ENCODE peak calls at places on chromosomes 11 and 22, in five cellular contexts. One of them, this sample, is unnamed.

GRCh38 chr11:122020902-122021301 is 95.1 kb downstream of the BLID start:
- DNase-seq in SK-N-SH: peak
- DNase-seq in HepG2: no peak
- DNase-seq in K562: no peak
- DNase-seq in H1: no peak
- DNase-seq in this sample: no peak

GRCh38 chr11:1807628-1807995 is 27.2 kb upstream of the SYT8 start:
- DNase-seq in SK-N-SH: no peak
- DNase-seq in HepG2: no peak
- DNase-seq in K562: no peak
- DNase-seq in H1: no peak
- DNase-seq in this sample: no peak

GRCh38 chr11:20355221-20356219 is 8.0 kb upstream of the HTATIP2 start:
- DNase-seq in HepG2: peak
- DNase-seq in SK-N-SH: peak
- DNase-seq in K562: peak
- DNase-seq in H1: no peak
- DNase-seq in this sample: peak

GRCh38 chr22:27815826-27816530 is 14.4 kb upstream of the MN1 start:
- DNase-seq in H1: no peak
- DNase-seq in SK-N-SH: no peak
- DNase-seq in HepG2: no peak
- DNase-seq in K562: no peak
- DNase-seq in this sample: no peak

GRCh38 chr11:7688238-7688826 is 15.0 kb upstream of the CYB5R2 start:
- DNase-seq in SK-N-SH: peak
- DNase-seq in HepG2: peak
- DNase-seq in K562: peak
- DNase-seq in H1: no peak
- DNase-seq in this sample: no peak

GRCh38 chr11:69125861-69126260 is 29.9 kb upstream of the SMIM38 start:
- DNase-seq in HepG2: no peak
- DNase-seq in SK-N-SH: no peak
- DNase-seq in H1: no peak
- DNase-seq in K562: no peak
- DNase-seq in this sample: no peak

GRCh38 chr22:44707752-44708151 is 5.7 kb downstream of the PRR5 start:
- DNase-seq in H1: no peak
- DNase-seq in HepG2: no peak
- DNase-seq in SK-N-SH: no peak
- DNase-seq in K562: no peak
- DNase-seq in this sample: no peak

GRCh38 chr22:42939941-42940653 is 74.9 kb downstream of the PACSIN2 start:
- DNase-seq in H1: no peak
- DNase-seq in HepG2: peak
- DNase-seq in SK-N-SH: no peak
- DNase-seq in K562: no peak
- DNase-seq in this sample: no peak

GRCh38 chr11:23288001-23288783 is 427.9 kb upstream of the CCDC179 start:
- DNase-seq in SK-N-SH: no peak
- DNase-seq in HepG2: no peak
- DNase-seq in K562: no peak
- DNase-seq in H1: no peak
- DNase-seq in this sample: no peak

GRCh38 chr11:117514256-117514655 is 186.6 kb downstream of the CEP164 start:
- DNase-seq in HepG2: no peak
- DNase-seq in H1: no peak
- DNase-seq in K562: no peak
- DNase-seq in SK-N-SH: no peak
- DNase-seq in this sample: no peak

GRCh38 chr22:19407649-19408606 is 23.6 kb downstream of the HIRA start:
- DNase-seq in K562: peak
- DNase-seq in H1: no peak
- DNase-seq in HepG2: no peak
- DNase-seq in SK-N-SH: peak
- DNase-seq in this sample: no peak

GRCh38 chr11:108324587-108324986 is 101.7 kb downstream of the ATM start:
- DNase-seq in H1: no peak
- DNase-seq in HepG2: no peak
- DNase-seq in SK-N-SH: no peak
- DNase-seq in K562: no peak
- DNase-seq in this sample: no peak

GRCh38 chr11:112834277-112834755 is 126.9 kb upstream of the NCAM1 start:
- DNase-seq in H1: no peak
- DNase-seq in K562: no peak
- DNase-seq in SK-N-SH: peak
- DNase-seq in HepG2: no peak
- DNase-seq in this sample: no peak

GRCh38 chr11:68643576-68643975 is 40.8 kb upstream of the GAL start:
- DNase-seq in SK-N-SH: peak
- DNase-seq in HepG2: no peak
- DNase-seq in H1: no peak
- DNase-seq in K562: peak
- DNase-seq in this sample: no peak

GRCh38 chr11:47259178-47259977 is 1.6 kb downstream of the NR1H3 start:
- DNase-seq in H1: peak
- DNase-seq in K562: peak
- DNase-seq in SK-N-SH: peak
- DNase-seq in HepG2: peak
- DNase-seq in this sample: no peak

GRCh38 chr11:69352181-69352580 is 58.2 kb downstream of the MYEOV start:
- DNase-seq in HepG2: no peak
- DNase-seq in SK-N-SH: no peak
- DNase-seq in H1: no peak
- DNase-seq in K562: no peak
- DNase-seq in this sample: no peak

GRCh38 chr22:23383491-23384450 is 196.3 kb downstream of the IGLL1 start:
- DNase-seq in K562: no peak
- DNase-seq in HepG2: no peak
- DNase-seq in SK-N-SH: peak
- DNase-seq in H1: peak
- DNase-seq in this sample: no peak

GRCh38 chr11:19577849-19578619 is 134.6 kb upstream of the NAV2 start:
- DNase-seq in SK-N-SH: peak
- DNase-seq in HepG2: no peak
- DNase-seq in H1: no peak
- DNase-seq in K562: no peak
- DNase-seq in this sample: no peak

GRCh38 chr11:122656073-122656630 is 630 bp downstream of the UBASH3B start:
- DNase-seq in HepG2: no peak
- DNase-seq in K562: peak
- DNase-seq in SK-N-SH: peak
- DNase-seq in H1: peak
- DNase-seq in this sample: no peak

GRCh38 chr22:38401336-38402084 is 53.5 kb downstream of the KCNJ4 start:
- DNase-seq in SK-N-SH: no peak
- DNase-seq in K562: no peak
- DNase-seq in HepG2: peak
- DNase-seq in H1: no peak
- DNase-seq in this sample: no peak

GRCh38 chr11:109677876-109678275 is 255.9 kb downstream of the C11orf87 start:
- DNase-seq in H1: no peak
- DNase-seq in HepG2: no peak
- DNase-seq in K562: no peak
- DNase-seq in SK-N-SH: no peak
- DNase-seq in this sample: no peak

GRCh38 chr11:60265373-60266214 is 14.9 kb upstream of the MS4A4A start:
- DNase-seq in HepG2: peak
- DNase-seq in H1: no peak
- DNase-seq in SK-N-SH: peak
- DNase-seq in K562: peak
- DNase-seq in this sample: peak

GRCh38 chr11:122646549-122647340 is 8.8 kb upstream of the UBASH3B start:
- DNase-seq in K562: no peak
- DNase-seq in HepG2: no peak
- DNase-seq in SK-N-SH: no peak
- DNase-seq in H1: no peak
- DNase-seq in this sample: no peak

GRCh38 chr22:49779853-49780271 is 47.8 kb downstream of the BRD1 start:
- DNase-seq in SK-N-SH: no peak
- DNase-seq in K562: no peak
- DNase-seq in H1: no peak
- DNase-seq in HepG2: no peak
- DNase-seq in this sample: no peak

GRCh38 chr11:16779436-16779835 is 41.0 kb downstream of the C11orf58 start:
- DNase-seq in SK-N-SH: no peak
- DNase-seq in HepG2: no peak
- DNase-seq in K562: peak
- DNase-seq in H1: no peak
- DNase-seq in this sample: peak

GRCh38 chr11:86869966-86870570 is 69.7 kb downstream of the PRSS23 start:
- DNase-seq in K562: peak
- DNase-seq in H1: peak
- DNase-seq in HepG2: peak
- DNase-seq in SK-N-SH: peak
- DNase-seq in this sample: peak

GRCh38 chr11:43969543-43969942 is 27.1 kb downstream of the C11orf96 start:
- DNase-seq in SK-N-SH: peak
- DNase-seq in H1: no peak
- DNase-seq in K562: no peak
- DNase-seq in HepG2: no peak
- DNase-seq in this sample: no peak

GRCh38 chr22:24417200-24417599 is 10.2 kb upstream of the ADORA2A start:
- DNase-seq in SK-N-SH: peak
- DNase-seq in H1: no peak
- DNase-seq in K562: no peak
- DNase-seq in HepG2: no peak
- DNase-seq in this sample: no peak

GRCh38 chr11:60252709-60253108 is 9.8 kb upstream of the MS4A4E start:
- DNase-seq in SK-N-SH: no peak
- DNase-seq in H1: no peak
- DNase-seq in HepG2: no peak
- DNase-seq in K562: no peak
- DNase-seq in this sample: no peak

GRCh38 chr11:83528225-83528624 is 242.1 kb upstream of the CCDC90B start:
- DNase-seq in H1: no peak
- DNase-seq in HepG2: no peak
- DNase-seq in SK-N-SH: no peak
- DNase-seq in K562: no peak
- DNase-seq in this sample: no peak
- TF ChIP-seq GABPA in H1: no peak
- TF ChIP-seq GABPA in HepG2: no peak
- TF ChIP-seq GABPA in SK-N-SH: no peak
- TF ChIP-seq GABPA in K562: no peak
- TF ChIP-seq GABPA in this sample: no peak

GRCh38 chr22:34781676-34782075 is 284.3 kb upstream of the ISX start:
- DNase-seq in H1: no peak
- DNase-seq in SK-N-SH: no peak
- DNase-seq in HepG2: no peak
- DNase-seq in K562: no peak
- DNase-seq in this sample: no peak

DNA sequence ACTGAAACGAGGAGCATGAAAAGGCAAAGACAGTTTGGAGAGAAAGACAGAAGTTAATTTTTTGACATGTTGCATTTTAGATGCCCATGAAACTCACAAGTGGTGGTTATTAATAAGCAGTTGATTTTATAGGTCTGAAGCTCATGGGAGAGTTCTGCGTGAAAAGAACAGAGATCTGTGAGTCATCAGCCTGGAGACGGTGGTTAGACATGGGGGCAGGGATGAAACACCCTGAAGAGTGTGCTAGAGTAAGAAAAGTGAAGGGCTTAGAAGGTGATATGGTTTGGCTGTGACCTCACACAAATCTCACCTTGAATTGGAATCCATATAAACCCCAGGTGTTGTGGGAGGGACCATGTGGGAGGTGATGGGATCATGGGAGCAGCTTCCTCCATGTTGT is 289.1 kb upstream of the ISX start:
- DNase-seq in SK-N-SH: no peak
- DNase-seq in K562: no peak
- DNase-seq in HepG2: no peak
- DNase-seq in H1: no peak
- DNase-seq in this sample: no peak
- H3K4me3 ChIP-seq in SK-N-SH: no peak
- H3K4me3 ChIP-seq in K562: no peak
- H3K4me3 ChIP-seq in HepG2: no peak
- H3K4me3 ChIP-seq in H1: no peak
- H3K4me3 ChIP-seq in this sample: no peak

DNA sequence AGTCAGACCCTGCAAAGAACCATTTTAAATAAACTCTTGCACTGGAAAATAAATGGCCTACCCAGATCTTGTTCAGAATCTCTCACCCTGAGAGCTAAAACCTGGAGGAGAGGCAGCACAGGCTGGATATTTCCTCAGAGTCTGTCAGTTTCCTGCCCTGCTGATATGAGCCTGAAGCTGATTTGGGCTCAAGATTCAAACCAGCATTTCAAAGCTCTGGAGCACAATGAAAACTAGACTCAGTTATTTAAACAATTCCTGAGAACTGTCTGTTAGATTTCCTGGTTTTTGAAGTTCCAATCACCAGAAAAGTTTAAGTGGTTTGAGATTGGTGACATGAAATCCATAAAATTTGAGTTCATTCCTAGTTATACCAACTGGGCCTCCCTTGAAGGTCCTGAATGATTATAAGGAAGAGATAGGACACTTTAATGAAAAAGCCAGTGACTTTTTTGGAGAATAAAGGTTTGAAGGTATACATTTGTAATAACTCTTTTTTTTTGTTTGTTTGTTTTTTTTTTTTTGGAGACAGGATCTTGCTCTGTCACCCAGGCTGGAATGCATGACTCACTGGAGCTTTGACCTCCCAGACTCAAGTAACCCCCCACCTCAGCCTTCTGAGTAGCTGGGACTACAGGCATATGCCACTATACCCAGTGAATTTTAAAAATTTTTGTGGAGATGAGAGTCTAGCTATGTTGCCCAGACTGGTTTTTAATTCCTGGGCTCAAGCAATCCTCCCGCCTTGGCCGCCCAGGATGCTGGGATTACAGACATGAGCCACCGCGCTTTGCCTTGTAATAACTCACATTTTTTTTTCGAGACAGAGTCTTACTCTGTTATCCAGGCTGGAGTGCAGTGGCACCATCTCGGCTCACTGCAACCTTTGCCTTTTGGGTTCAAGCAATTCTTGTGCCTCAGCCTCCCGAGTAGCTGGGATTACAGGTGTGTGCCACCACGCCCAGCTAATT is 8.0 kb upstream of the ESAM start:
- DNase-seq in HepG2: peak
- DNase-seq in SK-N-SH: no peak
- DNase-seq in H1: no peak
- DNase-seq in K562: peak
- DNase-seq in this sample: no peak
- TF ChIP-seq GABPA in HepG2: no peak
- TF ChIP-seq GABPA in SK-N-SH: no peak
- TF ChIP-seq GABPA in H1: no peak
- TF ChIP-seq GABPA in K562: no peak
- TF ChIP-seq GABPA in this sample: no peak

DNA sequence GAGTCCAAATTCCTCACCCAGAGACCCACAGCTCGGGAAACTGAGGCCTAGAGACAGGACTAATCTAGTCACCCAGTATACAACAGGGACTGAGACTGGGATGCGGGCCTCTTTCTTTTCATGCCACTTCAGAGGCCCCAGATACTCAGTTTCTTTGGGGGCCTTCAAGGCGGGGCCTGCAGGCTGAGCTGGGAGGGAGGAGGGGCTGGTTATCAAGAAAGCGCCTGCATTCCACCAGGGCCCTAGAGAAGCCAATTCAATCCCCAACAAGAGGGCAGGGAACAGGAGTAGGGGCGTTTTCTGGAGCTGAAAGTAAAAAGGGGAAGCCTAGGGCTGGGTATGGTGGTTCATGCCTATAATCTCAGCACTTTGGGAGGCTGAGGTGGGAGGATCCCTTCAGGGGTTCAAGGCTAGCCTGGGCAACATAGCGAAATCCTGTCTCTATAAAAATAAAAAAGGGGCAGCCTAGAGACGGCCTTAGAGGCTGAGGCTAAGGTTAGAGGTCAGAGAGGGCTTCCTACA is 1.6 kb downstream of the ATG2A start:
- DNase-seq in H1: no peak
- DNase-seq in SK-N-SH: no peak
- DNase-seq in HepG2: no peak
- DNase-seq in K562: no peak
- DNase-seq in this sample: no peak
- H3K4me3 ChIP-seq in H1: no peak
- H3K4me3 ChIP-seq in SK-N-SH: no peak
- H3K4me3 ChIP-seq in HepG2: peak
- H3K4me3 ChIP-seq in K562: peak
- H3K4me3 ChIP-seq in this sample: no peak

This sample was measured in HL-60.